ENCODE peak calls at places on chromosomes 11 and 22, in four cellular contexts. X, F, G and H are unnamed samples.

GRCh38 chr11:6746086-6746618 is 25.6 kb downstream of the OR2AG2 start:
- DNase-seq in X (no peak), F (no peak), G (no peak), H (no peak)

GRCh38 chr11:123047265-123047946 is 14.5 kb downstream of the HSPA8 start:
- DNase-seq in X (no peak), F (no peak), G (no peak), H (no peak)

GRCh38 chr11:9858822-9859221 is 194.9 kb downstream of the SWAP70 start:
- DNase-seq in X (no peak), F (no peak), G (no peak), H (no peak)

GRCh38 chr22:39175127-39176066 is 22.9 kb upstream of the CBX7 start:
- DNase-seq in X (peak; percentile 50), F (no peak), G (no peak), H (peak; percentile 44)

GRCh38 chr11:65814131-65814959 is 19.4 kb upstream of the SNX32 start:
- DNase-seq in X (no peak), F (no peak), G (no peak), H (no peak)

GRCh38 chr22:19820880-19821522 is 33.7 kb downstream of the GNB1L start:
- DNase-seq in X (peak; percentile 49), F (peak; percentile 8), G (no peak), H (no peak)

GRCh38 chr22:50218996-50219727 is 18.4 kb downstream of the SELENOO start:
- DNase-seq in X (peak; percentile 97), F (no peak), G (peak; percentile 50), H (no peak)

GRCh38 chr11:128422576-128423370 is 164.6 kb downstream of the ETS1 start:
- DNase-seq in X (no peak), F (no peak), G (no peak), H (no peak)

GRCh38 chr22:35648066-35649025 is at the start of gene APOL6:
- DNase-seq in X (no peak), F (no peak), G (no peak), H (peak; percentile 37)

GRCh38 chr11:63564056-63564784 is 1.0 kb upstream of the PLAAT2 start:
- DNase-seq in X (no peak), F (no peak), G (no peak), H (peak; percentile 43)

GRCh38 chr22:20424937-20425587 is 12.6 kb downstream of the SCARF2 start:
- DNase-seq in X (no peak), F (no peak), G (no peak), H (no peak)

GRCh38 chr11:70608568-70609314 is 210.4 kb downstream of the CTTN start:
- DNase-seq in X (peak; percentile 35), F (no peak), G (no peak), H (no peak)

GRCh38 chr11:47241740-47242400 is 6.7 kb downstream of the ACP2 start:
- DNase-seq in X (no peak), F (no peak), G (no peak), H (no peak)

GRCh38 chr11:63847363-63847762 is 8.5 kb downstream of the MARK2 start:
- DNase-seq in X (peak; percentile 19), F (peak; percentile 14), G (no peak), H (peak; percentile 70)

GRCh38 chr22:35155403-35156025 is 89.6 kb downstream of the ISX start:
- DNase-seq in X (no peak), F (no peak), G (no peak), H (no peak)

GRCh38 chr11:128324531-128325141 is 262.7 kb downstream of the ETS1 start:
- DNase-seq in X (no peak), F (no peak), G (no peak), H (no peak)

GRCh38 chr11:133864756-133865155 is 19.4 kb upstream of the SPATA19 start:
- DNase-seq in X (no peak), F (no peak), G (no peak), H (no peak)

GRCh38 chr22:34105461-34106062 is 185.3 kb upstream of the LARGE1 start:
- DNase-seq in X (peak; percentile 67), F (peak; percentile 59), G (no peak), H (peak; percentile 3)

GRCh38 chr22:30922151-30922611 is 46.4 kb downstream of the MORC2 start:
- DNase-seq in X (peak; percentile 77), F (no peak), G (no peak), H (peak; percentile 7)

GRCh38 chr22:20783844-20784723 is 10.2 kb downstream of the SERPIND1 start:
- DNase-seq in X (no peak), F (no peak), G (no peak), H (peak; percentile 48)

GRCh38 chr22:21958360-21959273 is 6.0 kb upstream of the PPM1F start:
- DNase-seq in X (no peak), F (no peak), G (no peak), H (no peak)

GRCh38 chr22:41401781-41402648 is 20.3 kb downstream of the TEF start:
- DNase-seq in X (peak; percentile 92), F (no peak), G (peak; percentile 44), H (peak; percentile 85)

GRCh38 chr11:16775604-16776283 is 37.3 kb downstream of the C11orf58 start:
- DNase-seq in X (no peak), F (no peak), G (no peak), H (no peak)

GRCh38 chr11:124402326-124402922 is 3.6 kb upstream of the OR8B3 start:
- DNase-seq in X (no peak), F (peak; percentile 21), G (peak; percentile 25), H (peak; percentile 68)

GRCh38 chr11:127268956-127269355 is 268.4 kb upstream of the KIRREL3 start:
- DNase-seq in X (no peak), F (no peak), G (no peak), H (no peak)
- TF ChIP-seq CTCF in X (no peak), F (no peak), G (no peak), H (no peak)

GRCh38 chr11:59668188-59668949 is 468 bp downstream of the PATL1 start:
- DNase-seq in X (peak; percentile 78), F (peak; percentile 58), G (no peak), H (peak; percentile 46)
- TF ChIP-seq CTCF in X (peak; percentile 11), F (peak; percentile 26), G (peak; percentile 33), H (no peak)

GRCh38 chr11:11400635-11401232 is 47.7 kb upstream of the CSNK2A3 start:
- DNase-seq in X (no peak), F (no peak), G (no peak), H (peak; percentile 21)
- TF ChIP-seq CTCF in X (no peak), F (peak; percentile 23), G (peak; percentile 12), H (no peak)

DNA sequence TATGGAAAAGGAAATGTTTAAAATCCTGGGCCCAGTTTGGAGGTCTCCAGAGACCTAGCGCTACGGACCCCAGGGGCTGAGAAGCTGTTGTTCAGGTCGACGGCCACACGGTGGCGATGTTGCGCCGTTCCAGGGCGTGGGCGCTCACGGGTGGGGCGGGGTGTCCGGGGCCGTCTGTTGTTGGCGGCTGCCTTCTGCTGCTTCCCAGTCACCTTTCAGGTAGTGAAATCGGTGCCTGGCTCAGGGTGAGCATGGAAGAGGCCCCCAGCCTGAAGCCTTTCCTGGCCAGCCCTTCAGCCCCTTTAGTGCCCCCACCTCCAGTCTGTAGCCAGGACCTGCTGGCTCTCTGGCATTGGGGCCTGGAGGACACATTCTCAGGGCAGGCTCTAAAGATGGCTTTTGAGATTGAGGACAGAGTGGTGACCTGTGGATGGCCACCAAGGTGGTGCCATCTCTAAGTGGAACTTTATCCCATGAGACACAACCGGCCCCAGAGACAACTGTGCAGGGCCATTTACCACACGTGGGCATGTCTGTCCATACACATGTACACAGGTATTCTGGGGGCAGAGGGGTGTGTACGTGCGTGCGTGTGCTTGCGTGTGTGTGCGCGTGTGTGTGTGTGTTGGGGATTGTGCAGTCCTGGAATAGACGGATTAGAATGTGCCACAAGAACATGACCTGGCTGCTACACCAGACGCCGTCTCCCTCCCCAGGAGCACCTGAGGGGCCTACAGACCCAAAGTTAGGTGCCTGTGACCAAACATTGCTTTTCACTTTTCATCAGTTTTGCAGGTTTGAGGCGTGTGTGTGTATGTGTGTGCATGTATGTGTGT is 53.8 kb downstream of the ST14 start:
- DNase-seq in X (peak; percentile 75), F (peak; percentile 79), G (no peak), H (peak; percentile 68)
- TF ChIP-seq CTCF in X (peak; percentile 95), F (peak; percentile 96), G (peak; percentile 97), H (peak; percentile 87)

DNA sequence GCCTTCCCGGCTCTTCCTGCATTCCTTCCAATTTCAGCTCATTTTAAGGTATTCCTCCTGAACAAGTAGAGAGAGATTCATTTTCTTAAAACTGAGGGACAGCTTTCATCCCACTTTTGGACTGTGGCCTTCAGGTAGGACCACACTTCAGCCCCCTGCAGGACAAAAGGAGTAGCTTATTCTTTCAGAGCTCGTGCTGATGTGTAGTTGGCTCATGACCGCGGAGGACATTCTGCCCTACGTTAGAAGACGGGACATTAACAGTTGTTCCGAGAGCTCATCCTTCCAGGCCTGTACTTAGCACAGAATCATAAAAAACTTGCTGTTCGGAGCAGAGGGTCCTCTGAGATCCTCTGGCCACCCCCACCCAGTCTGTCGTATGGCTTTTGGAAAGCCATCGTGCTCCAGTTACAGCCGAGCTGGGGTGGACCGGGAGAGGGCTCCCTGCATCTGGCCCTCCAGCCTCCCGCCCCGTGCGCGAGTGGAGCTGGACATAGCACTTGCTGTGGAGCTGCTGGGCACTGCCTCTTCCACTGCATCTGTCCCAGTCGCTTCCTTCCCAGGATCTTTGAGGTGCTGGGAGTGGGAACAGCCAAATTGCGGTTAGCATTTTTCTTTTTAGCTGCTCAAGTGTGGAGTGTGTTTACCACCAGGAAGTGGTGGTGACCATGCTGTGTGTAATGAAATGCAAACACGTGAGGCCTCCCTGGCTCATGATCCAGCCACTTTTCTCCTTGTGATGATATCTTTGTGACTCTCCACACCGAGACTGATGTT is 250.3 kb downstream of the TBC1D22A start:
- DNase-seq in X (no peak), F (no peak), G (peak; percentile 44), H (no peak)
- TF ChIP-seq CTCF in X (no peak), F (peak; percentile 33), G (no peak), H (no peak)

DNA sequence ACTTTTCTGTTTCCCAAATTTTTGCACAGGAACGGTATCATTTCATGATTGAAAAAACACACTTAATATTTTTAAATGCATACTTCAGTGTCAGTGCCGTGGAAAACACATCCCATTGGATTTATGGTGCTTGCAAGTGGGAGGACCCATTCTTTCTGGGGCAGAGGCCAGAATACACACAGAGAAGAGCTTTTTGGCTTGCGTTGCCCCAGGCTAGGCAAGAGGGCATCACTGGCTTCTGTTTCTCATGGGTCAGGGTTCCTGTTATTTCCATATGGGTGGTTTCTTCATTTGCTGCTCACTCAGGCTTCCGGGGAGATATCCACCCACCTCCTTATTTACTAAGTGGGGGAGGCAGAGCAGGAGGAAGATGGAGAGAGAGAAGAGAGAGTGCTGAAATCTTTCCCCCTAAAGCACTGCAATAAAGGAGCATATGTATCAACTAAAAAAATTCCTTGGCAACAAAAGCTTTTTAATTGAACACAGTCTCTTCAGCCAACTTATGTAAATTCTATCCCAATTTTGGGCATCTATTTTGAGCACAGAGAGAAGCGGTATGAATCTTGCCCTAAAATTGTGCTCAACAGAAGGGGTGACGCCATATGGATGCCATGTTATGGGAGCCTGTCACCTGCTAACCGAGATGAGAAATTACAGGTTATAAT is 66.0 kb upstream of the KIRREL3 start:
- DNase-seq in X (no peak), F (no peak), G (no peak), H (no peak)
- TF ChIP-seq CTCF in X (no peak), F (no peak), G (no peak), H (no peak)

GRCh38 chr11:85590848-85591483 is 36.2 kb downstream of the DLG2 start:
- DNase-seq in X (no peak), F (no peak), G (peak; percentile 8), H (no peak)
- TF ChIP-seq CTCF in X (peak; percentile 13), F (peak; percentile 45), G (no peak), H (no peak)

DNA sequence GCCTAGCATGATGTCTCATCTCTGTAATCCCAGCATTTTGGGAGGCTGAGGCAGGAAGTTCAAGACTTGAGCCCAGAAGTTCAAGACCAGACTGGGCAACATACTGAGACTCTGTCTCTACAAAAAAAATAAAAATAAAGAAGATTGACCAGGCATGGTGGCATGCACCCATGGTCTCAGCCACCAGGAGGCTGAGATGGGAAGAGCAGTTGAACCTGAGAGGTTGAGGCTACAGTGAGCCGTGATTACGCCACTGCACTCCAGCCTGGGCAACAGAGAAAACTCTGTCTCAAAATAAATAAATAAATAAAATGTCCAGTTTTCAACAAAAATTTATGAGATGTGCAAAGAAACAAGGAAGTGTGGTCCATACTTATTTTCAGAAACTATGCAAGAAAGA is 28.3 kb downstream of the EFCAB6 start:
- DNase-seq in X (no peak), F (no peak), G (no peak), H (no peak)
- TF ChIP-seq CTCF in X (no peak), F (peak; percentile 41), G (peak; percentile 11), H (no peak)